ENCODE peak calls at places on chromosome 13, in five cellular contexts. F is AG04450, D is tibial artery, Y is adrenal gland, M is A549. V is an unnamed sample.

GRCh38 chr13:63024458-63024857 is 1608.8 kb upstream of the PCDH20 start:
- DNase-seq in F (no peak), D (no peak), Y (no peak), M (no peak), V (no peak)

GRCh38 chr13:22077764-22078163 is 406.9 kb downstream of the FGF9 start:
- DNase-seq in F (no peak), D (no peak), Y (no peak), M (no peak), V (no peak)

GRCh38 chr13:67474114-67474513 is 244.0 kb upstream of the PCDH9 start:
- DNase-seq in F (no peak), D (no peak), Y (no peak), M (no peak), V (no peak)

GRCh38 chr13:59479629-59480028 is 684.1 kb downstream of the DIAPH3 start:
- DNase-seq in F (no peak), D (no peak), Y (no peak), M (no peak), V (no peak)

GRCh38 chr13:97274782-97275252 is 52.7 kb downstream of the MBNL2 start:
- DNase-seq in F (no peak), D (no peak), Y (no peak), M (no peak), V (no peak)

GRCh38 chr13:63201493-63201892 is 1785.8 kb upstream of the PCDH20 start:
- DNase-seq in F (no peak), D (no peak), Y (no peak), M (no peak), V (no peak)

GRCh38 chr13:21074601-21075302 is 13.4 kb upstream of the LATS2 start:
- DNase-seq in F (no peak), D (no peak), Y (no peak), M (no peak), V (peak; percentile 71)

GRCh38 chr13:83568019-83568418 is 314.3 kb downstream of the SLITRK1 start:
- DNase-seq in F (no peak), D (no peak), Y (no peak), M (no peak), V (no peak)

GRCh38 chr13:102690883-102691282 is 4.0 kb downstream of the METTL21C start:
- DNase-seq in F (no peak), D (no peak), Y (no peak), M (no peak), V (no peak)

GRCh38 chr13:99971576-99972189 is at the start of gene ZIC5:
- DNase-seq in F (no peak), D (no peak), Y (peak; percentile 9), M (peak; percentile 72), V (no peak)

GRCh38 chr13:38564751-38565150 is 122.1 kb upstream of the FREM2 start:
- DNase-seq in F (no peak), D (no peak), Y (no peak), M (no peak), V (no peak)

GRCh38 chr13:41696163-41697003 is 239.0 kb downstream of the RGCC start:
- DNase-seq in F (peak; percentile 33), D (no peak), Y (no peak), M (peak; percentile 31), V (no peak)

GRCh38 chr13:88751994-88752393 is 1080.8 kb downstream of the SLITRK5 start:
- DNase-seq in F (no peak), D (no peak), Y (no peak), M (no peak), V (no peak)

GRCh38 chr13:40130871-40131636 is 475.6 kb downstream of the COG6 start:
- DNase-seq in F (no peak), D (no peak), Y (no peak), M (peak; percentile 26), V (no peak)

GRCh38 chr13:20371825-20372224 is 139.7 kb upstream of the GJB6 start:
- DNase-seq in F (no peak), D (no peak), Y (no peak), M (no peak), V (no peak)

GRCh38 chr13:84137292-84137691 is 255.0 kb upstream of the SLITRK1 start:
- DNase-seq in F (no peak), D (no peak), Y (no peak), M (no peak), V (no peak)

GRCh38 chr13:45316210-45316799 is 24.7 kb downstream of the TPT1 start:
- DNase-seq in F (no peak), D (no peak), Y (no peak), M (peak; percentile 35), V (no peak)

GRCh38 chr13:21557995-21558394 is 46.0 kb downstream of the MICU2 start:
- DNase-seq in F (no peak), D (no peak), Y (no peak), M (peak; percentile 10), V (no peak)

GRCh38 chr13:38308736-38309135 is 40.9 kb upstream of the UFM1 start:
- DNase-seq in F (peak; percentile 1), D (no peak), Y (no peak), M (no peak), V (no peak)

GRCh38 chr13:50014404-50014803 is 840 bp upstream of the KCNRG start:
- DNase-seq in F (no peak), D (no peak), Y (no peak), M (no peak), V (no peak)

GRCh38 chr13:50241479-50241878 is 226.2 kb downstream of the KCNRG start:
- DNase-seq in F (no peak), D (no peak), Y (no peak), M (no peak), V (no peak)

GRCh38 chr13:43136940-43137574 is 113.7 kb downstream of the DNAJC15 start:
- DNase-seq in F (no peak), D (no peak), Y (no peak), M (no peak), V (no peak)

GRCh38 chr13:100608906-100609305 is 20.3 kb upstream of the GGACT start:
- DNase-seq in F (no peak), D (no peak), Y (no peak), M (no peak), V (no peak)

GRCh38 chr13:98324105-98324504 is 147.0 kb upstream of the RNF113B start:
- DNase-seq in F (no peak), D (peak; percentile 60), Y (no peak), M (no peak), V (peak; percentile 65)

GRCh38 chr13:29583073-29583785 is 12.3 kb downstream of the SLC7A1 start:
- DNase-seq in F (no peak), D (no peak), Y (no peak), M (no peak), V (no peak)

GRCh38 chr13:49374585-49375290 is 69.1 kb downstream of the CAB39L start:
- DNase-seq in F (peak; percentile 6), D (no peak), Y (no peak), M (no peak), V (no peak)

GRCh38 chr13:36214163-36214921 is at the start of gene SOHLH2:
- DNase-seq in F (no peak), D (no peak), Y (no peak), M (no peak), V (no peak)

GRCh38 chr13:36207672-36208071 is 6.7 kb downstream of the SOHLH2 start:
- DNase-seq in F (no peak), D (no peak), Y (no peak), M (no peak), V (no peak)

GRCh38 chr13:36211567-36211966 is 2.8 kb downstream of the SOHLH2 start:
- DNase-seq in F (no peak), D (no peak), Y (no peak), M (no peak), V (no peak)

GRCh38 chr13:36217456-36217855 is 3.1 kb upstream of the SOHLH2 start:
- DNase-seq in F (no peak), D (no peak), Y (no peak), M (no peak), V (no peak)

GRCh38 chr13:36212789-36213188 is 1.6 kb downstream of the SOHLH2 start:
- DNase-seq in F (no peak), D (no peak), Y (no peak), M (no peak), V (no peak)
- TF ChIP-seq CTCF in F (no peak), D (no peak), Y (no peak), M (no peak), V (no peak)

DNA sequence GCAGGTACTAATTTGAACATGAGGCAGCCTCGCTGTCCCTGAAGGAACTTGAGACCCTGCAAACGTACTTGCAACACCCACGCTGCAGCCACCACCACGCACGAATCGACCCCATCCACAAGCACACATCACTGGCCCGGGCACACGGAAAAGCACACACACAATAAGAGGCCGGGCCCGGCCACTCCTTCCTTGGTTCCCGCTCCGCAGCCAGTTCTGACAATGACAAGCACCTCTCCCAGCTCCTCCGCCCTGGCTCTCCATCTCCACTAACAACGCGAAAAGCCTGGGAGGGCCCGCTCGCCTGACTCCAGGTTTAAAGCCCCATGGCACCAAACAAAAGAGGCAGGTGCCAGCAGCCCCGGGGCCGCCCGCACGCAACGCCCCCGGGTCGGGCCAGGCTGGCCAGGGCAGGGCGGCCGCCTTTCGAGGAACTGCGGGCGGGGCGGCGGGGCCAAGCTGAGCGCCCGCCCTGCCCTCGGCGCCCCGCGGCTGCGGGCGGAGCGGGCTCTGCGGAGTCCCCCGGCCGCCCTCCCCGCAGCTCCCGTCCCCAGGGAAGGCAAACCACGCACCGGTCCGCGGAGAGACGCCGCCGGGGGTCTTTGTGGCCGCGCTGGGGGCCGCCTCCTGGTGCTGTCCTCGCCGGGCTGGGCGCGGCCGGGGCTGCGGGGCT is 504 bp downstream of the DCLK1 start:
- DNase-seq in F (no peak), D (peak; percentile 45), Y (no peak), M (no peak), V (peak; percentile 66)
- H3K4me3 ChIP-seq in F (no peak overlapping the region), D (peak overlapping the region; percentile 59), Y (peak overlapping the region; percentile 55), M (peak overlapping the region; percentile 42), V (peak overlapping the region; percentile 58)

DNA sequence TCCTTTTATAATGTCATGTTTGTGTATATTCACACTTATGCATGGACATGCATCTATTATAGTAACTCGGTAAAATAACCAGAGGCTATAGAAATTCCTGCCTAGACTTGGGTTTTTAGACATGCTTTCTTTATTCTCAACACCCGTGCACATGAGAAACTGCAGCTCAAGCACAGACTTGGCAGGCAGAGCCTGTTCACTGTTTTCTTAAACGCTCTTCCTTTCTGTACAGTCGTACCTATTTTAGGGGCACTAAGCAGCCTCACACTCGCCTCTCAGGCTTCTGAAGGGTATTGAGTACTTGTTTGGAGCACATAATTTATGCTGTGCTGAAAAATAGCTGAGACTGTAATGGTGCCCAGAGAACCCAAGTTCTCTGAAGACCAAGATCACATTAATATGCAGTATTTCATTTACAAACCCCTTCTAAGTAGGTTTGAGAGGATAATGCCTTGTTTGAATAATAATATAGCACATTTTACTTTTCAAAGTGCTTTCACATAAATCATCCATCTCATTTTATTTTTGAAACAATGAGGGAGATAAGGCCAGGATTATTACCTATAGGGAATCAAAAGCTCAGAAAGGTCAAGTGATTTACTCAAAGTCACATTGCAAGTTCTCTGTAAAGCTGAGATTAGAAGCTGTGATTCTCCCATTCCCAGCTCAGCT is 429.9 kb downstream of the SPRY2 start:
- DNase-seq in F (no peak), D (no peak), Y (no peak), M (no peak), V (no peak)
- H3K27ac ChIP-seq in F (no peak overlapping the region), D (no peak overlapping the region), Y (no peak overlapping the region), M (no peak overlapping the region), V (no peak overlapping the region)

GRCh38 chr13:30704596-30704995 is 30.7 kb upstream of the ALOX5AP start:
- DNase-seq in F (no peak), D (no peak), Y (no peak), M (no peak), V (no peak)

GRCh38 chr13:30698488-30699005 is 36.8 kb upstream of the ALOX5AP start:
- DNase-seq in F (no peak), D (no peak), Y (no peak), M (no peak), V (no peak)

GRCh38 chr13:30700364-30700763 is 35.0 kb upstream of the ALOX5AP start:
- DNase-seq in F (no peak), D (no peak), Y (no peak), M (no peak), V (no peak)

GRCh38 chr13:30705672-30706071 is 29.7 kb upstream of the ALOX5AP start:
- DNase-seq in F (no peak), D (no peak), Y (no peak), M (no peak), V (no peak)

GRCh38 chr13:30702006-30702405 is 33.3 kb upstream of the ALOX5AP start:
- DNase-seq in F (no peak), D (no peak), Y (no peak), M (no peak), V (no peak)
- TF ChIP-seq CTCF in F (no peak), D (no peak), Y (no peak), M (no peak), V (no peak)